ENCODE peak calls at places on chromosome 22, in five cellular contexts. U is RWPE1, A is AG09309, J is SK-N-SH, Z is type B pancreatic cell. B is an unnamed sample.

GRCh38 chr22:33785283-33785991 is 134.8 kb downstream of the LARGE1 start:
- DNase-seq in U (no peak), A (peak; percentile 39), J (peak; percentile 19), Z (no peak), B (no peak)

GRCh38 chr22:37010174-37010573 is 9.1 kb downstream of the TST start:
- DNase-seq in U (no peak), A (no peak), J (no peak), Z (no peak), B (no peak)

GRCh38 chr22:36772451-36772850 is 3.5 kb downstream of the IFT27 start:
- DNase-seq in U (no peak), A (no peak), J (no peak), Z (no peak), B (no peak)

GRCh38 chr22:22431271-22432220 is 77.0 kb downstream of the ZNF280B start:
- DNase-seq in U (peak; percentile 52), A (peak; percentile 1), J (peak; percentile 79), Z (no peak), B (peak; percentile 61)

GRCh38 chr22:46671824-46672432 is 51.7 kb downstream of the GRAMD4 start:
- DNase-seq in U (no peak), A (no peak), J (no peak), Z (no peak), B (no peak)

GRCh38 chr22:26903030-26903856 is 245.9 kb downstream of the MIAT start:
- DNase-seq in U (no peak), A (no peak), J (no peak), Z (no peak), B (no peak)

GRCh38 chr22:50674606-50675552 is 2.3 kb downstream of the SHANK3 start:
- DNase-seq in U (peak; percentile 54), A (no peak), J (peak; percentile 97), Z (peak; percentile 81), B (peak; percentile 75)

GRCh38 chr22:42919199-42919598 is 62.1 kb upstream of the ARFGAP3 start:
- DNase-seq in U (peak; percentile 24), A (no peak), J (no peak), Z (no peak), B (no peak)

GRCh38 chr22:34105461-34106062 is 185.3 kb upstream of the LARGE1 start:
- DNase-seq in U (no peak), A (no peak), J (peak; percentile 40), Z (peak; percentile 73), B (peak; percentile 66)

GRCh38 chr22:19554834-19555404 is 30.7 kb upstream of the CLDN5 start:
- DNase-seq in U (peak; percentile 24), A (no peak), J (peak; percentile 40), Z (no peak), B (no peak)
- TF ChIP-seq CTCF in U (no peak), A (peak; percentile 35), J (peak; percentile 7), Z (peak; percentile 41), B (no peak)

DNA sequence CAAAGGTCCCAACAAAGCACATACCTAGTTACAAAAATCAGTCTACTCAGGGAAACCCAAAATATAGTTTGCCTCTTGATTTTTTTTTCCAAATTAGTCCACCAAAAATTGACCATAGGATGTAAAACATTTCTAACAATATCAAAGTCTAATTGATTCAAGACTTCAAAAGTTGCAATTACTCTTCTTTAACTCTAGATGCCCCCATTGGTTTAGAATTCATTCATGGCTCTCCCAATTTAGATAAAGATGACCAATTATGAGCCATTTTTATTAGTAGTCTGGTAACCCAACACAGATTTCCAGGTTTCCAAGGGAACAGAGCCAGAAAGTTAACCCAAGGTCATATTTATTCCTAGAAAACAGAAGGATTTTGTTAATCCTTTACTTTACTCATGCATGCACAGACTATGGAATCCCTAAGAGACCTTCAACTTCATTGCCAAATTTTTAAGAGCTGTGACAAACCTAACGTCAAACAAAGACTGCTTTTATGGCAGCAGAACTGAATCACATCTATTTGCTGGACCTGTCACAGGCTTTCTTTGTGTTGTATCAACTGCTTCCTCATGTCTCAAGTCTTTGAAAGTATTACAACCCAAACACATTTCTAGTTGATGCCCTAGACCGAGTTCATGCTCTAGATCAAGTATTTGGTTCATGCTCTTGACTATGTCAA is 55.3 kb downstream of the C22orf42 start:
- DNase-seq in U (no peak), A (no peak), J (peak; percentile 42), Z (no peak), B (no peak)
- TF ChIP-seq CTCF in U (no peak), A (peak; percentile 23), J (peak; percentile 55), Z (peak; percentile 72), B (no peak)

GRCh38 chr22:20216863-20217499 is 51.1 kb downstream of the RTN4R start:
- DNase-seq in U (no peak), A (no peak), J (no peak), Z (no peak), B (no peak)

GRCh38 chr22:20213833-20214708 is 54.0 kb downstream of the RTN4R start:
- DNase-seq in U (no peak), A (no peak), J (no peak), Z (no peak), B (no peak)

GRCh38 chr22:20214853-20215252 is 53.3 kb downstream of the RTN4R start:
- DNase-seq in U (no peak), A (no peak), J (no peak), Z (no peak), B (no peak)

GRCh38 chr22:20217563-20217962 is 50.6 kb downstream of the RTN4R start:
- DNase-seq in U (no peak), A (no peak), J (no peak), Z (no peak), B (no peak)

GRCh38 chr22:20215742-20216141 is 52.4 kb downstream of the RTN4R start:
- DNase-seq in U (no peak), A (no peak), J (no peak), Z (no peak), B (no peak)
- TF ChIP-seq CTCF in U (no peak), A (no peak), J (no peak), Z (no peak), B (no peak)

GRCh38 chr22:39941661-39942060 is 18.5 kb upstream of the TMA7B start:
- DNase-seq in U (no peak), A (no peak), J (no peak), Z (no peak), B (no peak)

GRCh38 chr22:39943941-39944624 is 16.1 kb upstream of the TMA7B start:
- DNase-seq in U (no peak), A (no peak), J (no peak), Z (no peak), B (no peak)

GRCh38 chr22:39940757-39941305 is 19.4 kb upstream of the TMA7B start:
- DNase-seq in U (no peak), A (no peak), J (no peak), Z (no peak), B (no peak)

GRCh38 chr22:39942433-39943213 is 17.6 kb upstream of the TMA7B start:
- DNase-seq in U (no peak), A (no peak), J (no peak), Z (no peak), B (no peak)

GRCh38 chr22:39943366-39943765 is 16.8 kb upstream of the TMA7B start:
- DNase-seq in U (no peak), A (no peak), J (no peak), Z (no peak), B (no peak)
- TF ChIP-seq CTCF in U (no peak), A (no peak), J (no peak), Z (peak; percentile 34), B (no peak)

DNA sequence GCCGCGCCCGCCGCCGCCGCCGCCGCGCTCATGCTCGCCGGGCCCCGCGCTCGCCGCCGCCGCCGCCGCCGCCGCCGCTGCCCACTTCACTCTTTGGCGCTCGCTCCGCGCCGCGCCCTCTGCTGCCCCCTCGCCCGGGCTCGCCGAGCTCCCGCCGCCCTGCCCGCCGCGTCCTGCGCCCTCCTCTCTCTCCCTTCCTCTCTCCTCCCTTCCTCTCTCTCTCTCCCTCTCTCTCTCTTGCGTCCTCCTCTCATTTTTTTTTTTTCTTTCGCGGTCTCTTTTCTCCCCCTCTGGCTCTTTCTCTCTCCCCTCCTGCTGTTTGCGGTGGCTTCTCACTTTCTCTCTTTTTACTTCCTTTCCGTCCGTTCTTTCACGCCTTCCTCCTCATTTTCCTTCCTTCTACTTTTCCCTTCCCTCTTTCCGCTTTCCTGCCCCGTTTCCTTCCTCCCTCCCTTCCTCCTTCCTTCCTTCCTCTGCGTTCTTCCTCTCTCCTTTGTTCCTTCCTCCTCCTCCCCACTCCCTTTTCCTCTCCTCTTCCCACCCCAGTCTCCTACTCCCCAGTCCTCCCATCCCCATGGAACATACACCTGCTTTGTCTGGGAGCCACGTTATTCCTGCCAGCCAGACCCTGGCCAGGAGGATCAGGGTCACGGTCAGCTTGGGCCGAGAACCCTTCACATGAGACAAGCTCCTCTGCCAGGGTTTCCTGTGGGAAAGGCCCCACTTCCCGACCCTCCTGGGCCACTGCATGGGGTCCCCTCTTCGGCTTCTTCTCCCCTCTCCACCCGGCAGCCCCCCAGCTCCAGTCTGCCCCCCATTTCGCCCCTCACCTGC is 19.3 kb upstream of the SHISAL1 start:
- DNase-seq in U (no peak), A (no peak), J (peak; percentile 86), Z (no peak), B (no peak)
- TF ChIP-seq CTCF in U (no peak), A (no peak), J (peak; percentile 35), Z (peak; percentile 39), B (no peak)

DNA sequence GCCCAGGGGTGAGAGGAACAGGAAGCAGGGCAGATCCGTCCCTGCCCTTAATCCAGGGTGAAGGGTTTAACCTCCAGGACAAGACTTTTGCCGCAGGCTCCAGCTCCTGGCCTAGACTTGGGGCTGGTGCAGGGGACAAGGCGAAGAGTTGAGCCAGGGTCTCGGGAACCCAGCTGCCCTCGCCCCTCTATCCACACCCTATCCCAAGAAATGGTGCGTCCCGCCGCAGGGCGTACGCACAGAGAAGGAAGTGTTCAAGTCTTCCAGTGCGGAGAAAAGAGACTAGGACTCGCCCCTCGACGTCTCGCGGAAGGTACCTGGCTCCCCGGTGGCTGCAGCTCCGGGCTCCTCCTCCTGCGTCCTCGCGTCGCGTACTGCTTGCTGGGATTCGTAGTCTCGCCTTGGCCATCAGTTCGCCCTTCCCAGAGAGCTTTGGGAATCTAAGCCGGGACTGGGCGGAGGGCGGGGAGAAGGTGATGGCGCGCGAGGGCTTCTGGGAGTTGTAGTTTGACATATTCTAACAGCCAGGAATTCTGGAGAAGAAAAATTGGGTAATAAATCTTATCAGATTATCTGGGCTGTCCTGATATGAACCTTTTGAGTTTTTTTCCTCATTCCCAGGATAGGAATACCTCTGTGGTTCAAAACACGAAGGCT is at the start of gene ZMAT5:
- DNase-seq in U (peak; percentile 95), A (peak; percentile 79), J (peak; percentile 95), Z (peak; percentile 93), B (peak; percentile 89)
- TF ChIP-seq CTCF in U (no peak), A (no peak), J (no peak), Z (no peak), B (no peak)

DNA sequence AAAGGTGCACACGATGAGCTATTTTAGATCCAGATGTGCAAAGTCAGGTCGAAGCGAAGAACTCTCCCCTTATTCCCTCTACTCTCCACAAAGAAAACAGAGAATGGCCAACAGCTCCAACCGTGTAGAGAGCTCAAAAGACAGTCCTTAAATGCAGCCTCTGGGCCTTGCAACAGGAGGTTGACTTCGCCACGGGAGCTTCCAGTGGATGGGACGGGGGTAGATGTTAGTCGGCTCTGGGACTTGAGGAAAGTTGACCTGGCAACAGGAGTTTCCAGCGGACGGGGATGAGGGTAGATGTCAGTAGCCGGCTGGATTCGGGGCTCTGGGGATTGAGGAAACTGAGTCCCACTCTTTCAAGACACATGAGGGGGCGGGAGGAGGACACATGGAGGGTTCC is 450.4 kb downstream of the BRD1 start:
- DNase-seq in U (no peak), A (no peak), J (no peak), Z (peak; percentile 34), B (no peak)
- TF ChIP-seq CTCF in U (no peak), A (no peak), J (no peak), Z (no peak), B (no peak)

B was measured in mesothelial cell of epicardium.